ENCODE peak calls at places on chromosomes 7 and 10, in seven cellular contexts. Y is cardiac fibroblast, R is endothelial cell, B is DMS79, X is dorsolateral prefrontal cortex, L is amniotic epithelial cell, H is sigmoid colon. S is an unnamed sample.
A peak's percentile ranks its signal among the peaks of the same experiment; 100 is the strongest.

GRCh38 chr10:110794808-110795207 is 76.9 kb upstream of the PDCD4 start:
- DNase-seq in Y (no peak), R (no peak), B (peak; percentile 93), X (peak; percentile 53), L (no peak), H (no peak), S (peak; percentile 85)

GRCh38 chr7:74674166-74674565 is 16.6 kb downstream of the GTF2I start:
- DNase-seq in Y (no peak), R (no peak), B (no peak), X (no peak), L (peak; percentile 25), H (no peak), S (no peak)

GRCh38 chr7:4768597-4769569 is 6.5 kb upstream of the AP5Z1 start:
- DNase-seq in Y (no peak), R (no peak), B (no peak), X (no peak), L (no peak), H (no peak), S (no peak)

GRCh38 chr7:42858570-42858969 is 53.3 kb downstream of the C7orf25 start:
- DNase-seq in Y (peak; percentile 3), R (no peak), B (no peak), X (no peak), L (no peak), H (no peak), S (no peak)

GRCh38 chr7:512541-513311 is 6.9 kb downstream of the PDGFA start:
- DNase-seq in Y (peak; percentile 21), R (no peak), B (peak; percentile 98), X (no peak), L (peak; percentile 54), H (no peak), S (no peak)

GRCh38 chr7:28038175-28038855 is 142.3 kb downstream of the JAZF1 start:
- DNase-seq in Y (no peak), R (no peak), B (no peak), X (no peak), L (peak; percentile 43), H (no peak), S (no peak)

GRCh38 chr7:42319631-42320030 is 82.6 kb upstream of the GLI3 start:
- DNase-seq in Y (no peak), R (no peak), B (no peak), X (no peak), L (no peak), H (no peak), S (no peak)

GRCh38 chr7:139451638-139452037 is 31.8 kb downstream of the KLRG2 start:
- DNase-seq in Y (peak; percentile 22), R (no peak), B (no peak), X (no peak), L (peak; percentile 50), H (no peak), S (no peak)

GRCh38 chr10:15169555-15170407 is 1.3 kb upstream of the NMT2 start:
- DNase-seq in Y (no peak), R (no peak), B (no peak), X (no peak), L (no peak), H (peak; percentile 62), S (no peak)

GRCh38 chr10:92914478-92915066 is 66.3 kb downstream of the EXOC6 start:
- DNase-seq in Y (peak; percentile 54), R (peak; percentile 69), B (no peak), X (no peak), L (peak; percentile 62), H (no peak), S (peak; percentile 14)

GRCh38 chr7:104926905-104927454 is 87.0 kb upstream of the KMT2E start:
- DNase-seq in Y (no peak), R (no peak), B (peak; percentile 77), X (no peak), L (no peak), H (no peak), S (no peak)

GRCh38 chr10:100364147-100364546 is 17.1 kb downstream of the SCD start:
- DNase-seq in Y (no peak), R (no peak), B (no peak), X (no peak), L (no peak), H (no peak), S (no peak)

GRCh38 chr10:44963772-44964633 is 4.4 kb downstream of the RASSF4 start:
- DNase-seq in Y (peak; percentile 47), R (no peak), B (peak; percentile 32), X (peak; percentile 95), L (no peak), H (peak; percentile 87), S (no peak)

GRCh38 chr10:108275895-108276685 is 1111.6 kb upstream of the SORCS1 start:
- DNase-seq in Y (no peak), R (no peak), B (no peak), X (no peak), L (no peak), H (no peak), S (no peak)

GRCh38 chr10:30819306-30820190 is 190.0 kb upstream of the LYZL2 start:
- DNase-seq in Y (peak; percentile 72), R (no peak), B (no peak), X (no peak), L (peak; percentile 90), H (peak; percentile 65), S (no peak)

GRCh38 chr10:34815174-34816066 is at the start of gene PARD3:
- DNase-seq in Y (peak; percentile 80), R (peak; percentile 65), B (no peak), X (no peak), L (peak; percentile 48), H (peak; percentile 87), S (no peak)

GRCh38 chr7:129610709-129611245 is 743 bp upstream of the NRF1 start:
- DNase-seq in Y (no peak), R (no peak), B (peak; percentile 5), X (no peak), L (no peak), H (no peak), S (no peak)

GRCh38 chr10:48792687-48793096 is 108.0 kb downstream of the WDFY4 start:
- DNase-seq in Y (peak; percentile 41), R (no peak), B (no peak), X (no peak), L (peak; percentile 36), H (no peak), S (no peak)

GRCh38 chr10:5317547-5318107 is 47.1 kb upstream of the UCN3 start:
- DNase-seq in Y (peak; percentile 36), R (no peak), B (no peak), X (no peak), L (peak; percentile 30), H (no peak), S (no peak)

GRCh38 chr7:36468361-36469140 is 78.9 kb downstream of the ANLN start:
- DNase-seq in Y (peak; percentile 49), R (no peak), B (no peak), X (no peak), L (no peak), H (no peak), S (no peak)

GRCh38 chr7:30068117-30068516 is 39.9 kb downstream of the PLEKHA8 start:
- DNase-seq in Y (peak; percentile 77), R (no peak), B (no peak), X (no peak), L (peak; percentile 68), H (no peak), S (no peak)

GRCh38 chr7:143331179-143331825 is 15.4 kb downstream of the CLCN1 start:
- DNase-seq in Y (peak; percentile 86), R (no peak), B (no peak), X (no peak), L (peak; percentile 78), H (no peak), S (no peak)

GRCh38 chr10:34504534-34504933 is 310.6 kb downstream of the PARD3 start:
- DNase-seq in Y (peak; percentile 38), R (no peak), B (no peak), X (no peak), L (peak; percentile 71), H (no peak), S (no peak)

GRCh38 chr7:44149571-44150465 is 8.7 kb upstream of the MYL7 start:
- DNase-seq in Y (peak; percentile 33), R (no peak), B (no peak), X (no peak), L (no peak), H (peak; percentile 34), S (no peak)

GRCh38 chr7:22640269-22640668 is 86.7 kb upstream of the IL6 start:
- DNase-seq in Y (no peak), R (no peak), B (no peak), X (no peak), L (no peak), H (no peak), S (no peak)

S was measured in NCI-H187 treated with DMSO at 0.1 percent for 48 hours.